ENCODE peak calls at places on chromosomes 5 and 9, in six cellular contexts. One of them, this sample, is unnamed.

GRCh38 chr5:169426674-169427250 is 125.8 kb upstream of the SLIT3 start:
- DNase-seq in left lung: no peak
- DNase-seq in activated naive CD4-positive, alpha-beta T cell: no peak
- DNase-seq in stimulated activated naive CD4-positive, alpha-beta T cell: no peak
- DNase-seq in NCI-H524 treated with DMSO at 0.1 percent for 48 hours: peak
- DNase-seq in NCI-H1092: no peak
- DNase-seq in this sample: no peak

GRCh38 chr9:136784249-136784996 is 6.7 kb upstream of the TMEM141 start:
- DNase-seq in NCI-H1092: peak
- DNase-seq in NCI-H524 treated with DMSO at 0.1 percent for 48 hours: no peak
- DNase-seq in left lung: no peak
- DNase-seq in activated naive CD4-positive, alpha-beta T cell: no peak
- DNase-seq in stimulated activated naive CD4-positive, alpha-beta T cell: no peak
- DNase-seq in this sample: no peak

GRCh38 chr9:5799314-5799713 is 33.6 kb downstream of the ERMP1 start:
- DNase-seq in left lung: no peak
- DNase-seq in activated naive CD4-positive, alpha-beta T cell: no peak
- DNase-seq in NCI-H1092: no peak
- DNase-seq in stimulated activated naive CD4-positive, alpha-beta T cell: no peak
- DNase-seq in NCI-H524 treated with DMSO at 0.1 percent for 48 hours: no peak
- DNase-seq in this sample: no peak

GRCh38 chr9:135819905-135820304 is 87.4 kb downstream of the CAMSAP1 start:
- DNase-seq in activated naive CD4-positive, alpha-beta T cell: no peak
- DNase-seq in NCI-H1092: no peak
- DNase-seq in stimulated activated naive CD4-positive, alpha-beta T cell: no peak
- DNase-seq in left lung: no peak
- DNase-seq in NCI-H524 treated with DMSO at 0.1 percent for 48 hours: no peak
- DNase-seq in this sample: no peak

GRCh38 chr5:99004960-99005359 is 76.2 kb upstream of the CHD1 start:
- DNase-seq in stimulated activated naive CD4-positive, alpha-beta T cell: peak
- DNase-seq in NCI-H524 treated with DMSO at 0.1 percent for 48 hours: no peak
- DNase-seq in activated naive CD4-positive, alpha-beta T cell: no peak
- DNase-seq in NCI-H1092: no peak
- DNase-seq in left lung: no peak
- DNase-seq in this sample: peak

GRCh38 chr9:120882935-120883607 is 6.1 kb upstream of the PHF19 start:
- DNase-seq in stimulated activated naive CD4-positive, alpha-beta T cell: no peak
- DNase-seq in NCI-H524 treated with DMSO at 0.1 percent for 48 hours: no peak
- DNase-seq in NCI-H1092: no peak
- DNase-seq in activated naive CD4-positive, alpha-beta T cell: no peak
- DNase-seq in left lung: no peak
- DNase-seq in this sample: no peak

GRCh38 chr5:107592515-107592914 is 78.2 kb downstream of the EFNA5 start:
- DNase-seq in activated naive CD4-positive, alpha-beta T cell: no peak
- DNase-seq in stimulated activated naive CD4-positive, alpha-beta T cell: no peak
- DNase-seq in NCI-H524 treated with DMSO at 0.1 percent for 48 hours: no peak
- DNase-seq in left lung: no peak
- DNase-seq in NCI-H1092: no peak
- DNase-seq in this sample: no peak

GRCh38 chr5:130963798-130964197 is 201.3 kb downstream of the HINT1 start:
- DNase-seq in activated naive CD4-positive, alpha-beta T cell: no peak
- DNase-seq in NCI-H1092: no peak
- DNase-seq in left lung: no peak
- DNase-seq in stimulated activated naive CD4-positive, alpha-beta T cell: no peak
- DNase-seq in NCI-H524 treated with DMSO at 0.1 percent for 48 hours: no peak
- DNase-seq in this sample: no peak

GRCh38 chr9:131521822-131522221 is 9.2 kb downstream of the UCK1 start:
- DNase-seq in activated naive CD4-positive, alpha-beta T cell: no peak
- DNase-seq in NCI-H524 treated with DMSO at 0.1 percent for 48 hours: no peak
- DNase-seq in left lung: no peak
- DNase-seq in stimulated activated naive CD4-positive, alpha-beta T cell: no peak
- DNase-seq in NCI-H1092: no peak
- DNase-seq in this sample: no peak

GRCh38 chr5:34474573-34475021 is 181.5 kb upstream of the RAI14 start:
- DNase-seq in stimulated activated naive CD4-positive, alpha-beta T cell: no peak
- DNase-seq in NCI-H524 treated with DMSO at 0.1 percent for 48 hours: no peak
- DNase-seq in activated naive CD4-positive, alpha-beta T cell: no peak
- DNase-seq in left lung: no peak
- DNase-seq in NCI-H1092: peak
- DNase-seq in this sample: no peak

GRCh38 chr9:106892632-106893031 is 29.7 kb downstream of the ZNF462 start:
- DNase-seq in NCI-H1092: no peak
- DNase-seq in left lung: peak
- DNase-seq in activated naive CD4-positive, alpha-beta T cell: no peak
- DNase-seq in NCI-H524 treated with DMSO at 0.1 percent for 48 hours: no peak
- DNase-seq in stimulated activated naive CD4-positive, alpha-beta T cell: no peak
- DNase-seq in this sample: no peak

GRCh38 chr5:107450531-107450930 is 220.2 kb downstream of the EFNA5 start:
- DNase-seq in NCI-H1092: no peak
- DNase-seq in stimulated activated naive CD4-positive, alpha-beta T cell: no peak
- DNase-seq in NCI-H524 treated with DMSO at 0.1 percent for 48 hours: no peak
- DNase-seq in left lung: no peak
- DNase-seq in activated naive CD4-positive, alpha-beta T cell: no peak
- DNase-seq in this sample: no peak

GRCh38 chr5:41637869-41638268 is 127.5 kb upstream of the PLCXD3 start:
- DNase-seq in stimulated activated naive CD4-positive, alpha-beta T cell: no peak
- DNase-seq in NCI-H1092: no peak
- DNase-seq in activated naive CD4-positive, alpha-beta T cell: no peak
- DNase-seq in NCI-H524 treated with DMSO at 0.1 percent for 48 hours: no peak
- DNase-seq in left lung: no peak
- DNase-seq in this sample: no peak

GRCh38 chr9:70053864-70054263 is 10.2 kb downstream of the MAMDC2 start:
- DNase-seq in left lung: no peak
- DNase-seq in activated naive CD4-positive, alpha-beta T cell: no peak
- DNase-seq in NCI-H1092: peak
- DNase-seq in stimulated activated naive CD4-positive, alpha-beta T cell: no peak
- DNase-seq in NCI-H524 treated with DMSO at 0.1 percent for 48 hours: peak
- DNase-seq in this sample: no peak

This sample was measured in T-cell.